ENCODE peak calls at places on chromosomes 3 and 15, in eight cellular contexts. L is T-helper 2 cell; J is right cardiac atrium; R is kidney epithelial cell; C is mesenteric fat pad; Z is fibroblast of mammary gland; N is CD4-positive, CD25-positive, alpha-beta regulatory T cell; S is heart left ventricle. E is an unnamed sample.

GRCh38 chr15:99361541-99362185 is 110.4 kb downstream of the LRRC28 start:
- DNase-seq in L (no peak), J (no peak), R (no peak), C (no peak), Z (peak), N (no peak), S (no peak), E (no peak)

GRCh38 chr3:132870596-132870995 is 148.4 kb upstream of the NPHP3 start:
- DNase-seq in L (no peak), J (no peak), R (no peak), C (no peak), Z (no peak), N (no peak), S (no peak), E (no peak)

GRCh38 chr3:71062037-71062919 is 521.2 kb downstream of the FOXP1 start:
- DNase-seq in L (no peak), J (no peak), R (no peak), C (no peak), Z (peak), N (no peak), S (no peak), E (no peak)

GRCh38 chr15:29115093-29115991 is 154.3 kb downstream of the NSMCE3 start:
- DNase-seq in L (no peak), J (peak), R (no peak), C (no peak), Z (no peak), N (no peak), S (no peak), E (peak)

GRCh38 chr3:171181907-171182690 is 155.6 kb upstream of the SLC2A2 start:
- DNase-seq in L (no peak), J (no peak), R (no peak), C (no peak), Z (peak), N (no peak), S (no peak), E (no peak)

GRCh38 chr15:75712668-75713337 is at the start of gene CSPG4:
- DNase-seq in L (no peak), J (peak), R (no peak), C (no peak), Z (peak), N (no peak), S (peak), E (no peak)

GRCh38 chr15:51161491-51162260 is 67.0 kb upstream of the TNFAIP8L3 start:
- DNase-seq in L (no peak), J (no peak), R (no peak), C (no peak), Z (peak), N (no peak), S (no peak), E (no peak)

GRCh38 chr3:185332026-185332735 is 30.8 kb upstream of the MAP3K13 start:
- DNase-seq in L (no peak), J (no peak), R (peak), C (no peak), Z (peak), N (no peak), S (no peak), E (no peak)

GRCh38 chr3:155078959-155079794 is 942 bp upstream of the MME start:
- DNase-seq in L (no peak), J (no peak), R (no peak), C (no peak), Z (peak), N (no peak), S (no peak), E (no peak)

GRCh38 chr3:125684199-125684598 is 88.9 kb upstream of the OSBPL11 start:
- DNase-seq in L (no peak), J (peak), R (no peak), C (no peak), Z (peak), N (no peak), S (no peak), E (no peak)

GRCh38 chr15:36784717-36785116 is 205.3 kb downstream of the CDIN1 start:
- DNase-seq in L (no peak), J (no peak), R (no peak), C (no peak), Z (no peak), N (no peak), S (no peak), E (no peak)

GRCh38 chr3:38000965-38001455 is 10.4 kb downstream of the VILL start:
- DNase-seq in L (no peak), J (peak), R (no peak), C (no peak), Z (no peak), N (no peak), S (no peak), E (no peak)

GRCh38 chr3:128616516-128617269 is 33.9 kb downstream of the RPN1 start:
- DNase-seq in L (no peak), J (no peak), R (no peak), C (no peak), Z (no peak), N (no peak), S (no peak), E (no peak)

GRCh38 chr3:23981955-23982354 is 36.9 kb downstream of the NR1D2 start:
- DNase-seq in L (no peak), J (peak), R (no peak), C (no peak), Z (peak), N (no peak), S (no peak), E (no peak)

GRCh38 chr3:42702066-42702951 is at the start of gene HHATL:
- DNase-seq in L (no peak), J (peak), R (no peak), C (peak), Z (no peak), N (no peak), S (peak), E (no peak)

GRCh38 chr3:187746479-187747335 is 1.4 kb upstream of the BCL6 start:
- DNase-seq in L (no peak), J (peak), R (no peak), C (no peak), Z (peak), N (peak), S (no peak), E (no peak)

GRCh38 chr3:160869825-160870224 is 113.8 kb downstream of the PPM1L start:
- DNase-seq in L (no peak), J (peak), R (no peak), C (no peak), Z (no peak), N (no peak), S (peak), E (no peak)

GRCh38 chr15:70806992-70807712 is 43.8 kb upstream of the UACA start:
- DNase-seq in L (no peak), J (peak), R (no peak), C (no peak), Z (peak), N (no peak), S (peak), E (no peak)

GRCh38 chr3:102512734-102513518 is 78.1 kb downstream of the ZPLD1 start:
- DNase-seq in L (no peak), J (no peak), R (no peak), C (no peak), Z (no peak), N (no peak), S (no peak), E (no peak)

GRCh38 chr3:126100688-126101301 is 16.9 kb upstream of the SLC41A3 start:
- DNase-seq in L (no peak), J (no peak), R (peak), C (peak), Z (peak), N (no peak), S (no peak), E (no peak)

GRCh38 chr15:66935688-66936087 is 129.7 kb upstream of the SMAD3 start:
- DNase-seq in L (no peak), J (no peak), R (no peak), C (peak), Z (peak), N (no peak), S (no peak), E (no peak)

GRCh38 chr15:67534360-67534759 is 8.1 kb upstream of the MAP2K5 start:
- DNase-seq in L (no peak), J (no peak), R (no peak), C (no peak), Z (no peak), N (no peak), S (no peak), E (no peak)

GRCh38 chr3:190718691-190719090 is 143.8 kb downstream of the GMNC start:
- DNase-seq in L (no peak), J (no peak), R (peak), C (no peak), Z (peak), N (no peak), S (no peak), E (no peak)

E was measured in caudate nucleus.